ENCODE peak calls at places on chromosomes 4 and X, in four cellular contexts. One of them, this sample, is unnamed.

GRCh38 chr4:138734746-138735145 is 280.8 kb upstream of the NOCT start:
- DNase-seq in ecto neural progenitor cell: no peak
- DNase-seq in activated CD4-positive, CD25-positive, alpha-beta regulatory T cell: no peak
- DNase-seq in stimulated activated CD8-positive, alpha-beta memory T cell treated with anti-CD3 and anti-CD28 coated beads, Interleukin-15, amount 100 ng/mL, for 24 hours: no peak
- DNase-seq in this sample: no peak

GRCh38 chrX:102712216-102712966 is at the start of gene GPRASP2:
- DNase-seq in ecto neural progenitor cell: peak; percentile 59
- DNase-seq in activated CD4-positive, CD25-positive, alpha-beta regulatory T cell: no peak
- DNase-seq in stimulated activated CD8-positive, alpha-beta memory T cell treated with anti-CD3 and anti-CD28 coated beads, Interleukin-15, amount 100 ng/mL, for 24 hours: no peak
- DNase-seq in this sample: peak; percentile 15

GRCh38 chr4:11625206-11625605 is 196.5 kb upstream of the HS3ST1 start:
- DNase-seq in ecto neural progenitor cell: no peak
- DNase-seq in activated CD4-positive, CD25-positive, alpha-beta regulatory T cell: no peak
- DNase-seq in stimulated activated CD8-positive, alpha-beta memory T cell treated with anti-CD3 and anti-CD28 coated beads, Interleukin-15, amount 100 ng/mL, for 24 hours: no peak
- DNase-seq in this sample: no peak

GRCh38 chr4:138330531-138330930 is 88.4 kb upstream of the SLC7A11 start:
- DNase-seq in ecto neural progenitor cell: no peak
- DNase-seq in activated CD4-positive, CD25-positive, alpha-beta regulatory T cell: no peak
- DNase-seq in stimulated activated CD8-positive, alpha-beta memory T cell treated with anti-CD3 and anti-CD28 coated beads, Interleukin-15, amount 100 ng/mL, for 24 hours: no peak
- DNase-seq in this sample: no peak

GRCh38 chr4:37628977-37629609 is 57.1 kb downstream of the RELL1 start:
- DNase-seq in ecto neural progenitor cell: no peak
- DNase-seq in activated CD4-positive, CD25-positive, alpha-beta regulatory T cell: no peak
- DNase-seq in stimulated activated CD8-positive, alpha-beta memory T cell treated with anti-CD3 and anti-CD28 coated beads, Interleukin-15, amount 100 ng/mL, for 24 hours: no peak
- DNase-seq in this sample: peak; percentile 25

GRCh38 chr4:142549726-142550463 is 296.2 kb downstream of the INPP4B start:
- DNase-seq in ecto neural progenitor cell: no peak
- DNase-seq in activated CD4-positive, CD25-positive, alpha-beta regulatory T cell: no peak
- DNase-seq in stimulated activated CD8-positive, alpha-beta memory T cell treated with anti-CD3 and anti-CD28 coated beads, Interleukin-15, amount 100 ng/mL, for 24 hours: no peak
- DNase-seq in this sample: peak; percentile 78

GRCh38 chr4:27308379-27308778 is 447.7 kb downstream of the STIM2 start:
- DNase-seq in ecto neural progenitor cell: no peak
- DNase-seq in activated CD4-positive, CD25-positive, alpha-beta regulatory T cell: no peak
- DNase-seq in stimulated activated CD8-positive, alpha-beta memory T cell treated with anti-CD3 and anti-CD28 coated beads, Interleukin-15, amount 100 ng/mL, for 24 hours: no peak
- DNase-seq in this sample: no peak

GRCh38 chr4:3385719-3386440 is 55.9 kb upstream of the HGFAC start:
- DNase-seq in ecto neural progenitor cell: no peak
- DNase-seq in activated CD4-positive, CD25-positive, alpha-beta regulatory T cell: no peak
- DNase-seq in stimulated activated CD8-positive, alpha-beta memory T cell treated with anti-CD3 and anti-CD28 coated beads, Interleukin-15, amount 100 ng/mL, for 24 hours: no peak
- DNase-seq in this sample: no peak

GRCh38 chrX:71053217-71053621 is 14.9 kb downstream of the SNX12 start:
- DNase-seq in ecto neural progenitor cell: peak; percentile 82
- DNase-seq in activated CD4-positive, CD25-positive, alpha-beta regulatory T cell: no peak
- DNase-seq in stimulated activated CD8-positive, alpha-beta memory T cell treated with anti-CD3 and anti-CD28 coated beads, Interleukin-15, amount 100 ng/mL, for 24 hours: no peak
- DNase-seq in this sample: no peak

GRCh38 chrX:71619193-71619592 is 882 bp upstream of the CXCR3 start:
- DNase-seq in ecto neural progenitor cell: no peak
- DNase-seq in activated CD4-positive, CD25-positive, alpha-beta regulatory T cell: peak; percentile 3
- DNase-seq in stimulated activated CD8-positive, alpha-beta memory T cell treated with anti-CD3 and anti-CD28 coated beads, Interleukin-15, amount 100 ng/mL, for 24 hours: no peak
- DNase-seq in this sample: no peak

GRCh38 chrX:116490091-116490490 is 27.3 kb upstream of the CT83 start:
- DNase-seq in ecto neural progenitor cell: no peak
- DNase-seq in activated CD4-positive, CD25-positive, alpha-beta regulatory T cell: no peak
- DNase-seq in stimulated activated CD8-positive, alpha-beta memory T cell treated with anti-CD3 and anti-CD28 coated beads, Interleukin-15, amount 100 ng/mL, for 24 hours: no peak
- DNase-seq in this sample: peak; percentile 21

GRCh38 chrX:13666836-13667235 is 13.9 kb downstream of the TCEANC start:
- DNase-seq in ecto neural progenitor cell: no peak
- DNase-seq in activated CD4-positive, CD25-positive, alpha-beta regulatory T cell: no peak
- DNase-seq in stimulated activated CD8-positive, alpha-beta memory T cell treated with anti-CD3 and anti-CD28 coated beads, Interleukin-15, amount 100 ng/mL, for 24 hours: no peak
- DNase-seq in this sample: no peak

GRCh38 chr4:8156617-8157016 is 2.0 kb downstream of the ABLIM2 start:
- DNase-seq in ecto neural progenitor cell: no peak
- DNase-seq in activated CD4-positive, CD25-positive, alpha-beta regulatory T cell: no peak
- DNase-seq in stimulated activated CD8-positive, alpha-beta memory T cell treated with anti-CD3 and anti-CD28 coated beads, Interleukin-15, amount 100 ng/mL, for 24 hours: no peak
- DNase-seq in this sample: peak; percentile 52

GRCh38 chr4:84855774-84856173 is 110.7 kb downstream of the WDFY3 start:
- DNase-seq in ecto neural progenitor cell: no peak
- DNase-seq in activated CD4-positive, CD25-positive, alpha-beta regulatory T cell: no peak
- DNase-seq in stimulated activated CD8-positive, alpha-beta memory T cell treated with anti-CD3 and anti-CD28 coated beads, Interleukin-15, amount 100 ng/mL, for 24 hours: no peak
- DNase-seq in this sample: no peak

GRCh38 chrX:120774611-120775010 is 101.1 kb downstream of the CT47B1 start:
- DNase-seq in ecto neural progenitor cell: no peak
- DNase-seq in activated CD4-positive, CD25-positive, alpha-beta regulatory T cell: no peak
- DNase-seq in stimulated activated CD8-positive, alpha-beta memory T cell treated with anti-CD3 and anti-CD28 coated beads, Interleukin-15, amount 100 ng/mL, for 24 hours: no peak
- DNase-seq in this sample: no peak

GRCh38 chr4:118154643-118155042 is 120.4 kb downstream of the NDST3 start:
- DNase-seq in ecto neural progenitor cell: no peak
- DNase-seq in activated CD4-positive, CD25-positive, alpha-beta regulatory T cell: no peak
- DNase-seq in stimulated activated CD8-positive, alpha-beta memory T cell treated with anti-CD3 and anti-CD28 coated beads, Interleukin-15, amount 100 ng/mL, for 24 hours: no peak
- DNase-seq in this sample: no peak

GRCh38 chr4:25859429-25860148 is 3.2 kb downstream of the SEL1L3 start:
- DNase-seq in ecto neural progenitor cell: no peak
- DNase-seq in activated CD4-positive, CD25-positive, alpha-beta regulatory T cell: no peak
- DNase-seq in stimulated activated CD8-positive, alpha-beta memory T cell treated with anti-CD3 and anti-CD28 coated beads, Interleukin-15, amount 100 ng/mL, for 24 hours: no peak
- DNase-seq in this sample: no peak

GRCh38 chr4:79442422-79442821 is 34.4 kb upstream of the GK2 start:
- DNase-seq in ecto neural progenitor cell: no peak
- DNase-seq in activated CD4-positive, CD25-positive, alpha-beta regulatory T cell: no peak
- DNase-seq in stimulated activated CD8-positive, alpha-beta memory T cell treated with anti-CD3 and anti-CD28 coated beads, Interleukin-15, amount 100 ng/mL, for 24 hours: no peak
- DNase-seq in this sample: no peak

GRCh38 chrX:107747596-107748161 is 27.9 kb downstream of the TSC22D3 start:
- DNase-seq in ecto neural progenitor cell: no peak
- DNase-seq in activated CD4-positive, CD25-positive, alpha-beta regulatory T cell: no peak
- DNase-seq in stimulated activated CD8-positive, alpha-beta memory T cell treated with anti-CD3 and anti-CD28 coated beads, Interleukin-15, amount 100 ng/mL, for 24 hours: no peak
- DNase-seq in this sample: peak; percentile 81

GRCh38 chrX:72269671-72270251 is 7.3 kb downstream of the RPS4X start:
- DNase-seq in ecto neural progenitor cell: no peak
- DNase-seq in activated CD4-positive, CD25-positive, alpha-beta regulatory T cell: no peak
- DNase-seq in stimulated activated CD8-positive, alpha-beta memory T cell treated with anti-CD3 and anti-CD28 coated beads, Interleukin-15, amount 100 ng/mL, for 24 hours: no peak
- DNase-seq in this sample: no peak

GRCh38 chrX:10365532-10366265 is 208.9 kb downstream of the CLCN4 start:
- DNase-seq in ecto neural progenitor cell: no peak
- DNase-seq in activated CD4-positive, CD25-positive, alpha-beta regulatory T cell: no peak
- DNase-seq in stimulated activated CD8-positive, alpha-beta memory T cell treated with anti-CD3 and anti-CD28 coated beads, Interleukin-15, amount 100 ng/mL, for 24 hours: no peak
- DNase-seq in this sample: no peak

GRCh38 chr4:145352438-145353145 is 129.1 kb upstream of the SMAD1 start:
- DNase-seq in ecto neural progenitor cell: no peak
- DNase-seq in activated CD4-positive, CD25-positive, alpha-beta regulatory T cell: no peak
- DNase-seq in stimulated activated CD8-positive, alpha-beta memory T cell treated with anti-CD3 and anti-CD28 coated beads, Interleukin-15, amount 100 ng/mL, for 24 hours: no peak
- DNase-seq in this sample: no peak

GRCh38 chr4:23827971-23828680 is 61.7 kb downstream of the PPARGC1A start:
- DNase-seq in ecto neural progenitor cell: no peak
- DNase-seq in activated CD4-positive, CD25-positive, alpha-beta regulatory T cell: no peak
- DNase-seq in stimulated activated CD8-positive, alpha-beta memory T cell treated with anti-CD3 and anti-CD28 coated beads, Interleukin-15, amount 100 ng/mL, for 24 hours: no peak
- DNase-seq in this sample: peak; percentile 4

GRCh38 chr4:124743711-124744110 is 31.2 kb upstream of the ANKRD50 start:
- DNase-seq in ecto neural progenitor cell: no peak
- DNase-seq in activated CD4-positive, CD25-positive, alpha-beta regulatory T cell: no peak
- DNase-seq in stimulated activated CD8-positive, alpha-beta memory T cell treated with anti-CD3 and anti-CD28 coated beads, Interleukin-15, amount 100 ng/mL, for 24 hours: no peak
- DNase-seq in this sample: no peak

GRCh38 chr4:157004279-157005161 is 32.9 kb upstream of the PDGFC start:
- DNase-seq in ecto neural progenitor cell: no peak
- DNase-seq in activated CD4-positive, CD25-positive, alpha-beta regulatory T cell: no peak
- DNase-seq in stimulated activated CD8-positive, alpha-beta memory T cell treated with anti-CD3 and anti-CD28 coated beads, Interleukin-15, amount 100 ng/mL, for 24 hours: no peak
- DNase-seq in this sample: no peak